ENCODE peak calls at places on chromosomes 6 and 20, in five cellular contexts. X, A, M, Z and P are unnamed samples.

GRCh38 chr6:45920819-45921511 is 94.7 kb downstream of the CLIC5 start:
- DNase-seq in X (no peak), A (no peak), M (no peak), Z (peak; percentile 57), P (no peak)

GRCh38 chr6:127879685-127880084 is 21.2 kb downstream of the THEMIS start:
- DNase-seq in X (no peak), A (no peak), M (no peak), Z (no peak), P (no peak)

GRCh38 chr6:52925042-52925441 is 15.5 kb upstream of the GSTA3 start:
- DNase-seq in X (no peak), A (no peak), M (no peak), Z (no peak), P (no peak)

GRCh38 chr6:43676962-43677606 is 10.5 kb downstream of the MRPS18A start:
- DNase-seq in X (no peak), A (no peak), M (no peak), Z (no peak), P (no peak)

GRCh38 chr20:19880256-19881079 is 122.4 kb downstream of the RIN2 start:
- DNase-seq in X (no peak), A (no peak), M (no peak), Z (no peak), P (no peak)

GRCh38 chr6:167766986-167767714 is 59.6 kb upstream of the AFDN start:
- DNase-seq in X (no peak), A (no peak), M (no peak), Z (no peak), P (no peak)

GRCh38 chr20:48193626-48194025 is 408.3 kb upstream of the SULF2 start:
- DNase-seq in X (no peak), A (no peak), M (no peak), Z (no peak), P (no peak)

GRCh38 chr6:157912326-157912725 is 69.3 kb upstream of the SYNJ2 start:
- DNase-seq in X (no peak), A (peak; percentile 50), M (no peak), Z (no peak), P (no peak)

GRCh38 chr6:5499644-5500306 is 238.5 kb downstream of the FARS2 start:
- DNase-seq in X (no peak), A (peak; percentile 29), M (no peak), Z (no peak), P (no peak)

GRCh38 chr20:43102394-43102793 is 87.3 kb downstream of the PTPRT start:
- DNase-seq in X (no peak), A (no peak), M (peak; percentile 7), Z (no peak), P (no peak)

GRCh38 chr6:45959534-45960195 is 56.0 kb downstream of the CLIC5 start:
- DNase-seq in X (no peak), A (peak; percentile 24), M (no peak), Z (no peak), P (no peak)

GRCh38 chr6:8057263-8057662 is 6.9 kb downstream of the BLOC1S5 start:
- DNase-seq in X (no peak), A (no peak), M (no peak), Z (no peak), P (no peak)

GRCh38 chr20:32456869-32457421 is 98.8 kb downstream of the ASXL1 start:
- DNase-seq in X (no peak), A (no peak), M (peak; percentile 66), Z (peak; percentile 90), P (no peak)

GRCh38 chr6:113944701-113945100 is 26.2 kb downstream of the HDAC2 start:
- DNase-seq in X (no peak), A (no peak), M (no peak), Z (no peak), P (no peak)

GRCh38 chr6:158500016-158500735 is 59.7 kb upstream of the TMEM181 start:
- DNase-seq in X (no peak), A (peak; percentile 18), M (no peak), Z (no peak), P (no peak)

GRCh38 chr6:28817808-28818145 is 106.0 kb downstream of the TRIM27 start:
- DNase-seq in X (no peak), A (no peak), M (no peak), Z (no peak), P (no peak)

GRCh38 chr6:28001751-28002150 is 44.7 kb downstream of the OR2B6 start:
- DNase-seq in X (no peak), A (no peak), M (no peak), Z (no peak), P (no peak)

GRCh38 chr6:16136536-16137450 is 7.9 kb downstream of the MYLIP start:
- DNase-seq in X (peak; percentile 32), A (peak; percentile 80), M (no peak), Z (no peak), P (peak; percentile 64)

GRCh38 chr6:26520840-26521484 is 17.2 kb upstream of the HMGN4 start:
- DNase-seq in X (peak; percentile 84), A (no peak), M (peak; percentile 91), Z (peak; percentile 97), P (peak; percentile 90)

GRCh38 chr20:48733296-48733790 is 94.5 kb downstream of the PREX1 start:
- DNase-seq in X (no peak), A (no peak), M (peak; percentile 24), Z (no peak), P (no peak)

GRCh38 chr6:71533939-71534379 is 245.3 kb downstream of the OGFRL1 start:
- DNase-seq in X (no peak), A (no peak), M (peak; percentile 27), Z (peak; percentile 9), P (no peak)

GRCh38 chr6:138645976-138646640 is 127.5 kb upstream of the CCDC28A start:
- DNase-seq in X (no peak), A (no peak), M (no peak), Z (no peak), P (no peak)

GRCh38 chr6:66866801-66867200 is 1159.8 kb upstream of the EYS start:
- DNase-seq in X (no peak), A (no peak), M (no peak), Z (no peak), P (no peak)

GRCh38 chr20:35592339-35592960 is 23.2 kb upstream of the SPAG4 start:
- DNase-seq in X (no peak), A (no peak), M (no peak), Z (no peak), P (no peak)

GRCh38 chr20:13333793-13334192 is 112.7 kb downstream of the ISM1 start:
- DNase-seq in X (no peak), A (no peak), M (no peak), Z (no peak), P (no peak)

GRCh38 chr20:46709055-46709458 is 392 bp upstream of the SLC2A10 start:
- DNase-seq in X (no peak), A (no peak), M (no peak), Z (no peak), P (no peak)

GRCh38 chr20:46683620-46683938 is 5.7 kb downstream of the TP53RK start:
- DNase-seq in X (no peak), A (no peak), M (no peak), Z (no peak), P (no peak)

GRCh38 chr20:9574182-9574581 is 59.8 kb downstream of the LAMP5 start:
- DNase-seq in X (no peak), A (no peak), M (no peak), Z (no peak), P (no peak)

GRCh38 chr6:126923807-126924206 is 194.7 kb upstream of the RSPO3 start:
- DNase-seq in X (no peak), A (no peak), M (no peak), Z (no peak), P (no peak)

GRCh38 chr6:45001663-45002062 is 326.5 kb upstream of the RUNX2 start:
- DNase-seq in X (no peak), A (no peak), M (no peak), Z (peak; percentile 27), P (no peak)

GRCh38 chr6:7106752-7107577 is 796 bp upstream of the RREB1 start:
- DNase-seq in X (peak; percentile 48), A (no peak), M (peak; percentile 29), Z (peak; percentile 75), P (peak; percentile 59)

GRCh38 chr20:60034231-60035110 is 76.2 kb downstream of the CDH26 start:
- DNase-seq in X (no peak), A (no peak), M (no peak), Z (no peak), P (no peak)

GRCh38 chr6:53896237-53896636 is 101.4 kb downstream of the LRRC1 start:
- DNase-seq in X (no peak), A (no peak), M (no peak), Z (no peak), P (no peak)

GRCh38 chr20:35156978-35157377 is 9.8 kb upstream of the EDEM2 start:
- DNase-seq in X (no peak), A (no peak), M (no peak), Z (no peak), P (no peak)

DNA sequence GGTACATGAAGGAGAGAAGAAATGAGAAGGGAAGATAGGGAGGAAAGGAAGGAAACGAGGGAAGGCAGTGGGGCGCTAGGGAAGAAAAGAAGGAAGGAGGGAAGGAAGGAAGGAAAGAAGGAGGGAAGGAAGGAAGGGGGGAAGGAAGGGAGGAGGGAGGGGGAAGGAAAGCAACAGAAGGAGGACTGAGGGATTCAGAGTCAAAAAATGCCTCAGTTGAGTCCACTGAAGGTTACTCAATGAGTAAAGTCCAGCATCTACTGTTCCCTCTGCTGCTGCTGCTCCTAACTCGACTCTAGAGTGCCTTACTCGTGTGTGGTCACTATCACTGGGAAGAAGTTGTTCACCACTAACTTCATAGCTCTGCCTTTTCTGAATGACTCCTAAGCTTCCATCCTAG is 33.8 kb downstream of the PHACTR1 start:
- DNase-seq in X (no peak), A (no peak), M (no peak), Z (peak; percentile 17), P (no peak)
- TF ChIP-seq CTCF in X (no peak), A (no peak), M (no peak), Z (no peak), P (no peak)

DNA sequence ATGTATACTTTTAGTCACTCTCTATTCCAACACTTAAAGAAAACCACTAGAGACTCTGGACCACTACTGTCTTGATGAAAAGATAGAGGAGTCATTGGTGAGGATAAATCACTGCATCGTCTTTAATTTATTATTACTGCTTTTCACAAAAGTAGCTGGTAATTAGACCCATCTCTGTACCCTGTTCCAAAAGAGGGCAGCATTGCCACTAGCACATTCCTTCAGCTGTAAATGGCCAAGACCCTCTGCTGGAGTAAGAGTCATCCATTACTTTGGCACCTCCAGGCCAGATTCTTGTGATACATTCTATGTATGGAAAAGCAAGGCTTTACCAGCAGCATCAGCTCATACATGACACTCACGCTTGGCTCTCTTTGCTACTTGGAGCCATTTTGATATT is 49.5 kb upstream of the PREP start:
- DNase-seq in X (no peak), A (no peak), M (peak; percentile 5), Z (no peak), P (no peak)
- TF ChIP-seq CTCF in X (no peak), A (no peak), M (no peak), Z (no peak), P (no peak)

GRCh38 chr6:55293116-55293515 is 34.2 kb upstream of the GFRAL start:
- DNase-seq in X (no peak), A (no peak), M (peak; percentile 3), Z (no peak), P (no peak)
- TF ChIP-seq CTCF in X (no peak), A (peak; percentile 36), M (peak; percentile 74), Z (no peak), P (no peak)

DNA sequence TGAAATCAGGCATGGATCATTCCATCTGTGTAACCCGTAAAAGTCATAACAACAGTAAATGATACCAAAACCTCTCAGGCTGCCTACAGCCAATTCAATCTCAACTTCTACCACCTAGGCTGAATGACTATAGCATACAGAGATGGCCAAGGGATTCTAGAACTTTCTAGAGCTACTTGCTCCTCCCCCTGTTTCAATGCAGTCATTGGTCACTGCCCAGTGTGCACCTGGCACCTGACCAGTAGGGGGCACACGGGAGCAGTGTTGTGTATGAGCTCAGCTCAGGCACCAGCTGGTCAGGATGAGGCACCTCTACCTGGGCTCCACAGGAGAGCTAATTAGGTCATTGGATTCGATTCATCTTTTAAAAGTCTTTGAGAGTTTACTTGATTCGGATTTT is 86.2 kb downstream of the PLEKHG1 start:
- DNase-seq in X (peak; percentile 20), A (no peak), M (peak; percentile 80), Z (peak; percentile 54), P (no peak)
- TF ChIP-seq CTCF in X (peak; percentile 35), A (peak; percentile 55), M (peak; percentile 99), Z (peak; percentile 80), P (peak; percentile 72)